ENCODE peak calls at places on chromosomes 5 and 9, in four cellular contexts. F is IMR-90, N is endothelial cell of umbilical vein, C is K562. J is an unnamed sample.

GRCh38 chr5:141692919-141693848 is 11.2 kb upstream of the ARAP3 start:
- DNase-seq in F (peak; percentile 55), N (no peak), C (peak; percentile 40), J (no peak)

GRCh38 chr5:55241756-55242155 is 8.3 kb upstream of the CCNO start:
- DNase-seq in F (no peak), N (no peak), C (no peak), J (no peak)

GRCh38 chr5:30607301-30607700 is 586.2 kb upstream of the CDH6 start:
- DNase-seq in F (no peak), N (no peak), C (no peak), J (no peak)

GRCh38 chr9:4299006-4299795 is 667 bp downstream of the GLIS3 start:
- DNase-seq in F (peak; percentile 50), N (peak; percentile 62), C (no peak), J (no peak)

GRCh38 chr5:1005362-1005851 is 3.2 kb upstream of the NKD2 start:
- DNase-seq in F (no peak), N (no peak), C (no peak), J (no peak)

GRCh38 chr9:35903049-35903448 is 3.0 kb upstream of the HRCT1 start:
- DNase-seq in F (peak; percentile 65), N (peak; percentile 67), C (peak; percentile 51), J (no peak)

GRCh38 chr9:14783358-14783757 is 60.8 kb upstream of the CER1 start:
- DNase-seq in F (no peak), N (no peak), C (no peak), J (no peak)

GRCh38 chr5:15807861-15808260 is 307.9 kb downstream of the FBXL7 start:
- DNase-seq in F (peak; percentile 28), N (peak; percentile 90), C (no peak), J (no peak)

GRCh38 chr9:106929471-106930198 is 66.7 kb downstream of the ZNF462 start:
- DNase-seq in F (peak; percentile 82), N (peak; percentile 76), C (no peak), J (no peak)

GRCh38 chr5:149940077-149940574 is 4.5 kb downstream of the PDE6A start:
- DNase-seq in F (no peak), N (no peak), C (no peak), J (no peak)

GRCh38 chr9:128733256-128733655 is 9.3 kb upstream of the ZDHHC12 start:
- DNase-seq in F (peak; percentile 81), N (peak; percentile 88), C (peak; percentile 86), J (no peak)

GRCh38 chr5:160380041-160380440 is 9.6 kb upstream of the C1QTNF2 start:
- DNase-seq in F (no peak), N (no peak), C (no peak), J (no peak)

GRCh38 chr9:132042324-132042723 is 37.3 kb downstream of the MED27 start:
- DNase-seq in F (peak; percentile 99), N (peak; percentile 82), C (peak; percentile 38), J (no peak)

GRCh38 chr9:127915801-127916664 is 808 bp downstream of the ST6GALNAC4 start:
- DNase-seq in F (no peak), N (peak; percentile 26), C (no peak), J (no peak)

GRCh38 chr5:143980506-143980905 is 168.5 kb downstream of the HMHB1 start:
- DNase-seq in F (no peak), N (no peak), C (no peak), J (no peak)

GRCh38 chr5:135345945-135346731 is 52.9 kb downstream of the MACROH2A1 start:
- DNase-seq in F (no peak), N (no peak), C (no peak), J (no peak)

GRCh38 chr5:169637856-169638190 is 748 bp downstream of the DOCK2 start:
- DNase-seq in F (no peak), N (no peak), C (no peak), J (no peak)

GRCh38 chr5:4647056-4647455 is 493.1 kb upstream of the ADAMTS16 start:
- DNase-seq in F (no peak), N (no peak), C (no peak), J (no peak)

GRCh38 chr9:89969881-89970639 is 365.2 kb downstream of the GADD45G start:
- DNase-seq in F (no peak), N (no peak), C (no peak), J (no peak)

GRCh38 chr5:1314564-1314982 is 19.7 kb upstream of the TERT start:
- DNase-seq in F (no peak), N (no peak), C (no peak), J (no peak)

GRCh38 chr5:71782771-71783770 is 64.0 kb downstream of the CARTPT start:
- DNase-seq in F (peak; percentile 75), N (peak; percentile 74), C (peak; percentile 58), J (peak; percentile 60)

GRCh38 chr5:64869419-64869818 is 100.7 kb downstream of the CWC27 start:
- DNase-seq in F (peak; percentile 88), N (peak; percentile 56), C (no peak), J (no peak)

GRCh38 chr5:9947944-9948343 is 301.7 kb downstream of the ATPSCKMT start:
- DNase-seq in F (peak; percentile 2), N (no peak), C (no peak), J (no peak)

GRCh38 chr5:149278811-149279210 is 7.2 kb downstream of the AFAP1L1 start:
- DNase-seq in F (no peak), N (no peak), C (no peak), J (no peak)

GRCh38 chr9:93578844-93579243 is 2.5 kb downstream of the PHF2 start:
- DNase-seq in F (no peak), N (no peak), C (no peak), J (no peak)

GRCh38 chr9:117775576-117775975 is 71.4 kb downstream of the TLR4 start:
- DNase-seq in F (no peak), N (no peak), C (no peak), J (no peak)

GRCh38 chr9:117772960-117773359 is 68.8 kb downstream of the TLR4 start:
- DNase-seq in F (no peak), N (peak; percentile 11), C (no peak), J (no peak)

GRCh38 chr9:117782931-117783788 is 79.0 kb downstream of the TLR4 start:
- DNase-seq in F (no peak), N (peak; percentile 83), C (no peak), J (peak; percentile 31)

GRCh38 chr9:117779760-117780159 is 75.6 kb downstream of the TLR4 start:
- DNase-seq in F (no peak), N (no peak), C (no peak), J (no peak)

GRCh38 chr9:117777823-117778222 is 73.6 kb downstream of the TLR4 start:
- DNase-seq in F (no peak), N (no peak), C (no peak), J (peak; percentile 9)
- H3K27ac ChIP-seq in F (no peak overlapping the region), N (no peak overlapping the region), C (no peak overlapping the region), J (no peak overlapping the region)

GRCh38 chr5:86861514-86861913 is 243.8 kb downstream of the COX7C start:
- DNase-seq in F (no peak), N (no peak), C (no peak), J (no peak)
- TF ChIP-seq FOS in F (no peak), N (no peak), C (no peak), J (no peak)

DNA sequence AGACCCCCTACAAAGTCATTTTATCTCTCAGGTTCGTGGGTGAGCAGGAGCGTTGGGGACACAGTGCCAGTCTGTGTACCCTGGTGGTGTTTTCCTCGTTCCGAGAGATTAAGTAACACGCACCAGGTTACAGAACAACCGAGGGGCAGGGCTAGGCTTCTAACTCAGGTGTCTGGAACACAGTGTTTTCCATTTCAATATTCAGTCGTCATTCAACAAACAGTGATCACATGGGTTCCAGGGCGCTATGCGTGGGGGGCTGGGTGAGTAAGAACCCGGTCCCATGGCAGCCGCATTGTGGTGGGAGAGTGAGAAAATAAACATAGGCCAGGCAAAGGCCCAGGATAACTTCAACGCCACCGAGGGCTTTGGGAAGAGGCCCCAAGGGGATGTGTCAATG is 55.9 kb upstream of the RNU6ATAC start:
- DNase-seq in F (no peak), N (no peak), C (peak; percentile 39), J (no peak)
- H3K27ac ChIP-seq in F (no peak overlapping the region), N (no peak overlapping the region), C (no peak overlapping the region), J (no peak overlapping the region)

GRCh38 chr5:56858777-56859442 is 43.6 kb downstream of the MAP3K1 start:
- DNase-seq in F (no peak), N (no peak), C (no peak), J (no peak)

GRCh38 chr5:56861893-56862485 is 46.6 kb downstream of the MAP3K1 start:
- DNase-seq in F (no peak), N (no peak), C (no peak), J (no peak)

DNA sequence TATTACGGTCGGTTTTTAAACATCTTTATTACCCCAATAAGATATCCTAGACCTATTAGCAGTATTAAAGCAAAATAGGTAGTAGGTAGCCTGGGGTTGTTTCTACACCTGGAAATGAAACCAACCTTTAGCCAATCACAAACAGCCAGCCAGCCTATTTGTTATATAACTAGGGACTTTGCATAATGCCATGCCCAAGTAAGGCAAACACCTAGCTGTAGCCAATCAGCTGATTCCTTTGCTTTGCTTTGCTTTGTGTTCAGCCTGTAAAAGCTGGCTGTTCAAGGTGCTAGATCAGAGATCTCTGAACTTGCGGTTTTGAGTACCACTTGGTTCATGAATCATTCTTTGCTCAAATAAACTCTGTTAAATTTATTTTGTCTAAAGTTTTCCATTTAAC is 46.5 kb upstream of the SETD9 start:
- DNase-seq in F (peak; percentile 26), N (no peak), C (no peak), J (no peak)
- TF ChIP-seq FOS in F (no peak), N (no peak), C (no peak), J (no peak)

GRCh38 chr5:162485666-162486292 is 418.2 kb downstream of the GABRG2 start:
- DNase-seq in F (no peak), N (no peak), C (no peak), J (no peak)
- H3K27ac ChIP-seq in F (no peak overlapping the region), N (no peak overlapping the region), C (no peak overlapping the region), J (no peak overlapping the region)

GRCh38 chr9:125447202-125447802 is 185.7 kb downstream of the GAPVD1 start:
- DNase-seq in F (no peak), N (no peak), C (no peak), J (no peak)
- TF ChIP-seq FOS in F (no peak), N (no peak), C (no peak), J (no peak)

GRCh38 chr9:85994191-85994590 is 53.2 kb downstream of the NAA35 start:
- DNase-seq in F (no peak), N (no peak), C (no peak), J (no peak)

GRCh38 chr9:85995612-85996011 is 54.7 kb downstream of the NAA35 start:
- DNase-seq in F (no peak), N (no peak), C (no peak), J (no peak)

DNA sequence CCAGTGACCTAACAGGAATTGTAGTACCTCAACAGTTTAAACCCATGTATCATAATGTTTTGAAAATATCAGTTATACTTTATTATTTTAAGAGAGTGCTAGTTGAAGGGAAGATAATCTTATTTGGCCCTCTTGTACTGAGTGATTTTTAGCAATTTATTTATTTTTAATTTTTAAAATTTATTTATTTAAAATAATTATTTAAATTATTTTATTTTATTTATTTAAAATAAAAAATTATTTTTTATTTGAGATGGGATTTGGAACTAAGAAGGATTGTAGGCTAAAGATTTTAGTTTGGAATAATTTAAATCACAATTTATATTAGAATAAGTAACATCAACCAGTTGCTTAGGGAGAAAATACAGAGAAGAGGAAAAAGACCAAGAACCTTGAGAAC is 54.2 kb downstream of the NAA35 start:
- DNase-seq in F (no peak), N (no peak), C (no peak), J (no peak)
- H3K27ac ChIP-seq in F (no peak overlapping the region), N (no peak overlapping the region), C (no peak overlapping the region), J (no peak overlapping the region)